ENCODE peak calls at places on chromosomes 2 and 18, in four cellular contexts. One of them, this sample, is unnamed.
A peak's percentile ranks its signal among the peaks of the same experiment; 100 is the strongest.

GRCh38 chr2:120568089-120568974 is 167.3 kb upstream of the GLI2 start:
- DNase-seq in endothelial cell: no peak
- DNase-seq in psoas muscle: no peak
- DNase-seq in central memory CD8-positive, alpha-beta T cell: no peak
- DNase-seq in this sample: no peak

GRCh38 chr2:173432049-173432754 is 77.5 kb downstream of the CDCA7 start:
- DNase-seq in endothelial cell: no peak
- DNase-seq in psoas muscle: no peak
- DNase-seq in central memory CD8-positive, alpha-beta T cell: no peak
- DNase-seq in this sample: no peak

GRCh38 chr2:240351088-240351741 is 84.2 kb upstream of the GPC1 start:
- DNase-seq in endothelial cell: no peak
- DNase-seq in psoas muscle: no peak
- DNase-seq in central memory CD8-positive, alpha-beta T cell: no peak
- DNase-seq in this sample: no peak

GRCh38 chr2:15588329-15588919 is 3.2 kb upstream of the DDX1 start:
- DNase-seq in endothelial cell: peak; percentile 80
- DNase-seq in psoas muscle: peak; percentile 67
- DNase-seq in central memory CD8-positive, alpha-beta T cell: no peak
- DNase-seq in this sample: peak; percentile 39

GRCh38 chr2:218852911-218853667 is 6.5 kb upstream of the WNT6 start:
- DNase-seq in endothelial cell: peak; percentile 69
- DNase-seq in psoas muscle: peak; percentile 75
- DNase-seq in central memory CD8-positive, alpha-beta T cell: peak; percentile 48
- DNase-seq in this sample: no peak

GRCh38 chr18:61957801-61958516 is 65.2 kb upstream of the RNF152 start:
- DNase-seq in endothelial cell: no peak
- DNase-seq in psoas muscle: no peak
- DNase-seq in central memory CD8-positive, alpha-beta T cell: no peak
- DNase-seq in this sample: no peak

GRCh38 chr2:228917195-228917594 is 353.9 kb downstream of the PID1 start:
- DNase-seq in endothelial cell: no peak
- DNase-seq in psoas muscle: no peak
- DNase-seq in central memory CD8-positive, alpha-beta T cell: no peak
- DNase-seq in this sample: no peak

GRCh38 chr2:132374961-132375360 is 41.6 kb upstream of the GPR39 start:
- DNase-seq in endothelial cell: no peak
- DNase-seq in psoas muscle: no peak
- DNase-seq in central memory CD8-positive, alpha-beta T cell: no peak
- DNase-seq in this sample: no peak

GRCh38 chr2:83233284-83233683 is 1225.8 kb downstream of the SUCLG1 start:
- DNase-seq in endothelial cell: no peak
- DNase-seq in psoas muscle: no peak
- DNase-seq in central memory CD8-positive, alpha-beta T cell: no peak
- DNase-seq in this sample: no peak

GRCh38 chr18:24031318-24031717 is 16.8 kb downstream of the TTC39C start:
- DNase-seq in endothelial cell: no peak
- DNase-seq in psoas muscle: no peak
- DNase-seq in central memory CD8-positive, alpha-beta T cell: no peak
- DNase-seq in this sample: no peak

GRCh38 chr2:241804326-241805276 is 4.4 kb upstream of the NEU4 start:
- DNase-seq in endothelial cell: peak; percentile 21
- DNase-seq in psoas muscle: peak; percentile 56
- DNase-seq in central memory CD8-positive, alpha-beta T cell: no peak
- DNase-seq in this sample: no peak

GRCh38 chr2:157150747-157151146 is 106.8 kb upstream of the GALNT5 start:
- DNase-seq in endothelial cell: no peak
- DNase-seq in psoas muscle: no peak
- DNase-seq in central memory CD8-positive, alpha-beta T cell: no peak
- DNase-seq in this sample: no peak

GRCh38 chr2:238916875-238917590 is 69.1 kb downstream of the TWIST2 start:
- DNase-seq in endothelial cell: no peak
- DNase-seq in psoas muscle: no peak
- DNase-seq in central memory CD8-positive, alpha-beta T cell: no peak
- DNase-seq in this sample: no peak

GRCh38 chr2:85924522-85924921 is 35.7 kb upstream of the ST3GAL5 start:
- DNase-seq in endothelial cell: no peak
- DNase-seq in psoas muscle: peak; percentile 75
- DNase-seq in central memory CD8-positive, alpha-beta T cell: no peak
- DNase-seq in this sample: no peak

GRCh38 chr2:137179542-137179941 is 414.2 kb downstream of the THSD7B start:
- DNase-seq in endothelial cell: no peak
- DNase-seq in psoas muscle: no peak
- DNase-seq in central memory CD8-positive, alpha-beta T cell: no peak
- DNase-seq in this sample: no peak

This sample was measured in iPS DF 6.9.